ENCODE peak calls at places on chromosomes 2 and 18, in five cellular contexts. A is epithelial cell of esophagus, P is heart right ventricle, V is body of pancreas, Q is cardiac fibroblast. U is an unnamed sample.

GRCh38 chr18:44771572-44771956 is 90.9 kb downstream of the SETBP1 start:
- DNase-seq in Q (no peak), P (no peak), A (no peak), V (no peak), U (no peak)

GRCh38 chr18:39724652-39725051 is 2159.1 kb upstream of the CELF4 start:
- DNase-seq in A (peak; percentile 28), P (no peak), V (no peak), Q (peak; percentile 33), U (peak; percentile 18)

GRCh38 chr2:157468931-157469708 is 25.2 kb upstream of the CYTIP start:
- DNase-seq in A (peak; percentile 73), V (peak; percentile 34), P (no peak), Q (peak; percentile 91), U (no peak)

GRCh38 chr2:224925822-224926124 is 116.5 kb downstream of the DOCK10 start:
- DNase-seq in A (peak; percentile 16), Q (peak; percentile 70), V (no peak), P (no peak), U (no peak)

GRCh38 chr2:182554950-182555349 is 128.1 kb upstream of the PDE1A start:
- DNase-seq in P (no peak), A (no peak), Q (no peak), V (no peak), U (no peak)

GRCh38 chr18:58207520-58208152 is 163.6 kb downstream of the NEDD4L start:
- DNase-seq in V (no peak), P (no peak), Q (no peak), A (no peak), U (no peak)

GRCh38 chr2:236951830-236952475 is 133.7 kb upstream of the COPS8 start:
- DNase-seq in P (no peak), A (no peak), V (no peak), Q (no peak), U (no peak)

GRCh38 chr2:28346587-28346986 is 46.1 kb upstream of the FOSL2 start:
- DNase-seq in V (no peak), Q (no peak), P (no peak), A (no peak), U (no peak)

GRCh38 chr2:138071720-138072719 is 107.7 kb downstream of the HNMT start:
- DNase-seq in Q (peak; percentile 72), A (peak; percentile 100), P (no peak), V (no peak), U (peak; percentile 98)

GRCh38 chr2:136916131-136916530 is 150.8 kb downstream of the THSD7B start:
- DNase-seq in Q (peak; percentile 4), P (no peak), A (no peak), V (no peak), U (no peak)

GRCh38 chr18:78974115-78974740 is 5.4 kb upstream of the SALL3 start:
- DNase-seq in P (no peak), Q (no peak), V (no peak), A (no peak), U (no peak)

GRCh38 chr2:138537170-138537915 is 35.8 kb downstream of the SPOPL start:
- DNase-seq in A (no peak), V (no peak), P (no peak), Q (no peak), U (no peak)

GRCh38 chr2:233972941-233973575 is 55.9 kb downstream of the TRPM8 start:
- DNase-seq in V (peak; percentile 14), P (no peak), A (peak; percentile 85), Q (no peak), U (peak; percentile 39)

GRCh38 chr2:73253901-73254300 is 19.8 kb downstream of the CCT7 start:
- DNase-seq in A (peak; percentile 59), Q (no peak), V (peak; percentile 25), P (no peak), U (no peak)

GRCh38 chr18:44564922-44565321 is 115.8 kb upstream of the SETBP1 start:
- DNase-seq in P (no peak), A (peak; percentile 66), Q (peak; percentile 68), V (no peak), U (peak; percentile 80)

GRCh38 chr2:86231680-86232372 is 32.6 kb downstream of the MRPL35 start:
- DNase-seq in A (no peak), V (no peak), Q (no peak), P (no peak), U (no peak)

GRCh38 chr2:220198911-220199310 is 571.5 kb downstream of the SLC4A3 start:
- DNase-seq in V (peak; percentile 21), A (peak; percentile 98), Q (peak; percentile 87), P (no peak), U (peak; percentile 97)

GRCh38 chr18:37385846-37386435 is 179.7 kb downstream of the CELF4 start:
- DNase-seq in P (no peak), A (peak; percentile 33), V (no peak), Q (peak; percentile 53), U (peak; percentile 54)

GRCh38 chr2:222290691-222291484 is 7.9 kb downstream of the PAX3 start:
- DNase-seq in A (no peak), V (no peak), Q (no peak), P (no peak), U (no peak)

GRCh38 chr2:234266952-234267351 is 216.4 kb downstream of the SPP2 start:
- DNase-seq in A (no peak), V (no peak), P (no peak), Q (no peak), U (no peak)

GRCh38 chr2:121175326-121175725 is 109.7 kb downstream of the TFCP2L1 start:
- DNase-seq in P (no peak), V (no peak), Q (no peak), A (no peak), U (no peak)

GRCh38 chr18:27856839-27857238 is 320.1 kb downstream of the CDH2 start:
- DNase-seq in V (no peak), Q (no peak), P (no peak), A (no peak), U (no peak)

GRCh38 chr18:72652990-72653593 is 109.0 kb upstream of the CBLN2 start:
- DNase-seq in P (no peak), V (peak; percentile 27), A (peak; percentile 58), Q (peak; percentile 21), U (peak; percentile 65)

GRCh38 chr2:152222975-152223638 is 47.5 kb upstream of the STAM2 start:
- DNase-seq in Q (peak; percentile 92), A (peak; percentile 75), V (peak; percentile 61), P (peak; percentile 84), U (peak; percentile 86)

GRCh38 chr2:28765316-28765715 is 13.7 kb downstream of the PPP1CB start:
- DNase-seq in P (no peak), V (no peak), A (no peak), Q (peak; percentile 49), U (no peak)

GRCh38 chr2:223787358-223787757 is 50.0 kb downstream of the AP1S3 start:
- DNase-seq in A (no peak), Q (no peak), V (no peak), P (no peak), U (no peak)

GRCh38 chr2:16005389-16005788 is 65.0 kb downstream of the MYCN start:
- DNase-seq in V (no peak), Q (no peak), P (no peak), A (no peak), U (no peak)

GRCh38 chr2:33064349-33064801 is 117.6 kb downstream of the LTBP1 start:
- DNase-seq in P (no peak), A (no peak), V (peak; percentile 11), Q (no peak), U (no peak)

GRCh38 chr2:138846216-138846821 is 66.1 kb upstream of the NXPH2 start:
- DNase-seq in V (no peak), A (peak; percentile 49), Q (peak; percentile 35), P (no peak), U (peak; percentile 51)

GRCh38 chr18:12768622-12769021 is 65.8 kb downstream of the PSMG2 start:
- DNase-seq in V (no peak), P (no peak), A (peak; percentile 62), Q (peak; percentile 69), U (peak; percentile 11)

GRCh38 chr18:29176681-29177080 is 999.8 kb upstream of the CDH2 start:
- DNase-seq in P (no peak), V (no peak), Q (peak; percentile 25), A (no peak), U (no peak)

GRCh38 chr2:214575030-214575949 is 164.4 kb downstream of the VWC2L start:
- DNase-seq in Q (no peak), V (no peak), P (no peak), A (no peak), U (no peak)

GRCh38 chr2:47767880-47768609 is 14.9 kb upstream of the MSH6 start:
- DNase-seq in Q (peak; percentile 55), V (peak; percentile 64), A (peak; percentile 49), P (peak; percentile 57), U (peak; percentile 50)

GRCh38 chr2:70645733-70646420 is 92.3 kb upstream of the TGFA start:
- DNase-seq in P (no peak), V (no peak), A (peak; percentile 11), Q (no peak), U (peak; percentile 30)

GRCh38 chr2:42503291-42503690 is 9.5 kb upstream of the KCNG3 start:
- DNase-seq in Q (no peak), A (peak; percentile 15), V (no peak), P (no peak), U (no peak)

GRCh38 chr2:85012855-85013254 is 41.9 kb downstream of the KCMF1 start:
- DNase-seq in P (no peak), Q (no peak), V (no peak), A (no peak), U (no peak)

GRCh38 chr2:85019121-85019520 is 48.2 kb downstream of the KCMF1 start:
- DNase-seq in A (peak; percentile 83), P (no peak), Q (no peak), V (no peak), U (no peak)

GRCh38 chr2:85015653-85016360 is 44.8 kb downstream of the KCMF1 start:
- DNase-seq in Q (peak; percentile 43), A (no peak), P (no peak), V (no peak), U (no peak)

GRCh38 chr2:85018049-85018447 is 47.1 kb downstream of the KCMF1 start:
- DNase-seq in P (no peak), Q (peak; percentile 52), V (no peak), A (no peak), U (no peak)

GRCh38 chr2:85017436-85018048 is 46.6 kb downstream of the KCMF1 start:
- DNase-seq in P (no peak), Q (peak; percentile 48), V (no peak), A (no peak), U (no peak)
- TF ChIP-seq CTCF in P (no peak), Q (peak; percentile 23), V (no peak), A (peak; percentile 12), U (peak; percentile 26)

DNA sequence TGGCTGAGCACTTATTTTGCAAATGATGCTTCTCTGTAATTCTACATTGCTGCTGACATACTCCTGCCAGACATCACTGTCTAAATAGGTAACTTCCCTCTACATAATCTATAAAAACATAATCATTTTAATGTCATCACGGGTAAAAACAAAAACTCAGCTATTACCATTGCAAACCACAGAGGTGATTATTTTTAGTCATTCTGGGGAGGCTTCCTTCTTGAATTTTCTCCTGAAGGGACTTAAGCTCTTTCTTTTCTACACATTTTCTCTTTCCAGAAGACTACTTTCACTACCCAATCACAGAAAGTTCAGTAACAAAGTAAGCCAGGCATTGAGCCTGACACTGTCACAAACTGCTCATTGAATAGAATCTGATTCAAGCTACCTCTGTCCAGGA is 40.4 kb upstream of the NFU1 start:
- DNase-seq in V (no peak), P (no peak), Q (no peak), A (no peak), U (no peak)
- TF ChIP-seq CTCF in V (no peak), P (no peak), Q (no peak), A (no peak), U (no peak)

GRCh38 chr2:174145827-174146226 is 102.5 kb downstream of the OLA1 start:
- DNase-seq in P (no peak), Q (peak; percentile 37), V (no peak), A (peak; percentile 29), U (peak; percentile 41)
- TF ChIP-seq CTCF in P (no peak), Q (no peak), V (no peak), A (peak; percentile 20), U (no peak)

GRCh38 chr18:75140296-75140695 is 68.6 kb downstream of the PTGR3 start:
- DNase-seq in Q (no peak), P (no peak), V (no peak), A (no peak), U (no peak)
- TF ChIP-seq CTCF in Q (no peak), P (no peak), V (no peak), A (no peak), U (no peak)

U was measured in MCF 10A.